ENCODE peak calls at places on chromosome 5, in four cellular contexts. H, O, T and Z are unnamed samples. For H3K4me1 and H3K36me3, the result is how much of the 10 kb centered on the place peaks cover.

GRCh38 chr5:147467973-147468508 is 41.8 kb downstream of the DPYSL3 start:
- DNase-seq in H (no peak), O (no peak), T (no peak), Z (no peak)

GRCh38 chr5:111834926-111835599 is 78.1 kb upstream of the NREP start:
- DNase-seq in H (no peak), O (no peak), T (no peak), Z (no peak)

GRCh38 chr5:40374853-40375252 is 304.9 kb upstream of the PTGER4 start:
- DNase-seq in H (no peak), O (no peak), T (no peak), Z (no peak)

GRCh38 chr5:129245489-129245888 is 150.9 kb downstream of the ISOC1 start:
- DNase-seq in H (no peak), O (no peak), T (no peak), Z (no peak)

GRCh38 chr5:89105171-89105695 is 222.2 kb upstream of the MEF2C start:
- DNase-seq in H (no peak), O (no peak), T (no peak), Z (no peak)

GRCh38 chr5:108259306-108259705 is 122.6 kb downstream of the FBXL17 start:
- DNase-seq in H (no peak), O (no peak), T (no peak), Z (no peak)

GRCh38 chr5:154559398-154560276 is 81.6 kb upstream of the HAND1 start:
- DNase-seq in H (no peak), O (no peak), T (no peak), Z (no peak)

GRCh38 chr5:10595678-10596309 is 31.9 kb downstream of the ANKRD33B start:
- DNase-seq in H (no peak), O (no peak), T (no peak), Z (no peak)

DNA sequence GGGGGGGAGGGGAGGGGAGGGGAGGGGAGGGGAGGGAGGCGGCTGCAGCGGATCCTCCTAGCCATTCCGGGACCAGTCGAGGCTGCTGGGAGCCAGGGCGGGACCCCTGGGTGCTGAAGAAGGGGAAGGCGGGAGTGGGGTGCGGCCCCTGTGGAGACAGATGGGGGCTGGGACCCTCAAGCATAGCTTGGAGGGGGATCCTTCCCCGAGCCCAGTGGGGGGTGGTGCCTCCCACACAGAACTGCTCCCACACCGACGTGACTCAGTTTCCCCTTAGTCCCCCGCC is 450 bp downstream of the PDLIM7 start:
- DNase-seq in H (no peak), O (no peak), T (no peak), Z (no peak)
- H3K4me1 ChIP-seq in H (under half), O (under half), T (under half), Z (under half)

DNA sequence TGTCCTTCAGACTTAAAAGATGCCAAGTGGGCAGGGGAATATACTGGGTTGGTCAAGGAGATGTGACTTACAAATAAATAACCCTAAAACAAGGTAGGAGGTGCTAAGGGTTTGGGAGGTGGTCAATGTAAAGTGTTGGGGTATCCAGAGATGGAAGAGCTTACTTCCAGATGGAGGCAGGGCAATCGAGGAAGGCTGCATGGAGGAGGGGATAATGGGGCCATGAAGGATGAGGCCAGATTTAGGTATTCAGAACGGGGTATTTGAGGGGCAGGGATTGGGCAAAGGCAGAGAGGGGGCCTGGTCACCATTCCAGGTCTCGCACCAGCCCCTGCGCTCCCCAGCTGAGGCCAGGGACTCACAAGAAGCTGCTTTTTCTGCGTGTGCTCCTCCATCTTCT is 57.9 kb upstream of the FBXW11 start:
- DNase-seq in H (no peak), O (no peak), T (no peak), Z (no peak)
- H3K36me3 ChIP-seq in H (under half), O (under half), T (under half), Z (under half)

GRCh38 chr5:109987355-109987754 is 297.6 kb downstream of the MAN2A1 start:
- DNase-seq in H (no peak), O (no peak), T (no peak), Z (no peak)
- H3K27ac ChIP-seq in H (no peak), O (peak), T (no peak), Z (no peak)

DNA sequence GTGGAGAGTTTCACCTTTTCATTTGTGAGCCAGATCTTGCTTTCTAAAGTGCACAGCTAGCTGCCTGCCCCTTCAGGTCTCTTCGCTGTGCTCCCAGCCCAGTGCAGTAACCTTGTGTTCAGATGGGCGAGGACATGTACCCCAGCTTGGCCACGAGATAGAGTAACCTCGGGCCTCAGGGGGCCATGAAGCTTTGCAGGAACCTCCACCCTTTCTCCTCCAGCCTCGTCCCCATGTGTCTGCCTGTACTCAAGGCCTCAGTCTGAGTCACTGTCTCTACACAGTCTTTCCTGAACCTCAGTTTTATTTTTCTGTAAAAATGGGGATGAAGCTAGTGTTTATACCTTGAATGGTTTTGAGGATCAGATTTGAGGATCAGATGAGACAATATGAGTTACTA is 37.9 kb downstream of the ERGIC1 start:
- DNase-seq in H (no peak), O (no peak), T (no peak), Z (no peak)
- H3K4me1 ChIP-seq in H (under half), O (half or more), T (half or more), Z (under half)

DNA sequence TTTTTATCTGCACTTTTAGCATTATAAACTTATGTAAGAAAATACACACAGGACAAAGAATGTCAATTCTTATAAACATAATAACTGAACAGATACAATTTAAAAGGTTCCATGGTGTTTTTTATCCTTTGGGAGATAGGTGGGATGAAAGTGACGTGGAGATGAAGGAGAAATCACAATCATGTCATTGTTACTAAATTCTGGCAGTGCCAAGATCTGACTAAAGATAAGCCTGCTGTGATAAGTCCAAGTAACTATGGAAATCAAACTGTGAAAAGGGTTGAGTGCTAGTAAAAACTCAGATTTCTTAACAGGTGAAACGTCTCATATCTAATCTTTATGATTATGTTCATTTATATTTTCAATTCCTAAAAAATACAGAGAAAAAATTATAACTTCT is 11.1 kb downstream of the LEAP2 start:
- DNase-seq in H (no peak), O (no peak), T (no peak), Z (no peak)
- H3K36me3 ChIP-seq in H (under half), O (under half), T (under half), Z (under half)

DNA sequence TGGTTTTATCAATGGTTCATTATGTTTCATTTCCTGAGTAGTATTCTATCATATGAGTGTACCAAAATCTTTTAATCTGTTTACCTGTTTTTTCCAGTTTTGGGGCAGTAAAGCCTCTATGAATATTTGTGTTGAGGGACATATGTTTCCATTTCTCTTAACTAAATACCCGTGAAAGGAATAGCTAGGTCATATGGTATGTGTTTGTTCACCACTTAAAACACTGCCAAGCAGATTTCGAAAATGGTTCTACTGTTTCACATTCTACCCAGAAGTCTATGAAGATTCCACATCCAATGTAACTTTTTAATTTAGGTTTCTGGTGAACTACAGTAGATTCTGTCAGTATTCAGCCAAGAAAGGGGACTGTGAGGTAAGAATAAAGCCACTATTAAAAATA is 271.6 kb downstream of the ZNF608 start:
- DNase-seq in H (no peak), O (no peak), T (no peak), Z (no peak)
- H3K27ac ChIP-seq in H (no peak), O (no peak), T (no peak), Z (no peak)

DNA sequence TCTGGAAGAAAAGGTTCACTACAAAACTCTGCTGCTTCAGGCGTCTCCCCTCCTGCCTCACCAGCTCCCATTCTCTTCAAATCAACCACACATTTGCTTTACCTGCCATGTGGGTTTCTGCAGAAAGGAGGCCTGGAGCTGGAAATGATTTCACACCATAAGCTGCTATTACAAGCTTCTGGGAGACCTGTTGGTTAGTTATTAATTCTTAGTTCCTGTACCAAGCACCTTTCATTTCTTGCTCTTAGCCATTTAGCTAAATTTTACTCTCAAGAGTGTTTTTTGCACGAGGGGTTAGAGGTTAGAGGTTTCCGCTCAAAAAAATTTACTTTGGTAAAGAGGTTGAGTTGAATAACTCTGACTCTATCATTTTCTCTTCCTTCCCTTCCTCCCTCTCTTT is 70.3 kb downstream of the MAP1B start:
- DNase-seq in H (no peak), O (no peak), T (no peak), Z (no peak)
- H3K4me1 ChIP-seq in H (under half), O (under half), T (under half), Z (under half)